ENCODE peak calls at places on chromosomes 2 and 18, in four cellular contexts. A is GM12878, B is H1, Q is HCT116. O is an unnamed sample.

GRCh38 chr2:127197475-127198385 is 22.4 kb downstream of the CYP27C1 start:
- DNase-seq in B (peak; percentile 86), A (peak; percentile 9), Q (peak; percentile 63), O (peak; percentile 82)

GRCh38 chr2:208129804-208130712 is at the start of gene CRYGC:
- DNase-seq in B (no peak), Q (no peak), A (no peak), O (no peak)

GRCh38 chr2:164843346-164843841 is 1.8 kb upstream of the COBLL1 start:
- DNase-seq in Q (no peak), A (no peak), B (no peak), O (no peak)

GRCh38 chr2:184756885-184757284 is 158.6 kb downstream of the ZNF804A start:
- DNase-seq in B (no peak), A (no peak), Q (no peak), O (no peak)

GRCh38 chr2:221198309-221198708 is 373.8 kb downstream of the EPHA4 start:
- DNase-seq in B (no peak), Q (no peak), A (no peak), O (no peak)

GRCh38 chr2:105757361-105757933 is 12.7 kb downstream of the NCK2 start:
- DNase-seq in A (no peak), Q (no peak), B (no peak), O (no peak)

GRCh38 chr2:206584323-206585116 is 57.8 kb upstream of the FAM237A start:
- DNase-seq in B (no peak), Q (no peak), A (no peak), O (peak; percentile 39)

GRCh38 chr2:72051971-72052505 is 95.6 kb downstream of the CYP26B1 start:
- DNase-seq in B (no peak), A (no peak), Q (no peak), O (no peak)

GRCh38 chr2:222290691-222291484 is 7.9 kb downstream of the PAX3 start:
- DNase-seq in A (no peak), B (peak; percentile 86), Q (no peak), O (no peak)

GRCh38 chr2:55009277-55010055 is 40.8 kb downstream of the RTN4 start:
- DNase-seq in A (no peak), B (no peak), Q (no peak), O (no peak)

GRCh38 chr18:59279193-59279592 is 5.9 kb upstream of the RAX start:
- DNase-seq in B (no peak), Q (no peak), A (no peak), O (no peak)

GRCh38 chr2:67899187-67899586 is 163.6 kb downstream of the C1D start:
- DNase-seq in A (no peak), B (no peak), Q (no peak), O (no peak)

GRCh38 chr2:106904242-106904641 is 18.3 kb upstream of the ST6GAL2 start:
- DNase-seq in Q (no peak), B (no peak), A (no peak), O (no peak)

GRCh38 chr2:111972955-111973565 is 74.7 kb downstream of the MERTK start:
- DNase-seq in Q (no peak), A (peak; percentile 3), B (no peak), O (no peak)

GRCh38 chr2:71595549-71595948 is 142.2 kb downstream of the DYSF start:
- DNase-seq in Q (no peak), B (no peak), A (no peak), O (no peak)

GRCh38 chr18:25392199-25392598 is 40.2 kb upstream of the ZNF521 start:
- DNase-seq in A (no peak), B (no peak), Q (no peak), O (no peak)

GRCh38 chr2:61562615-61563014 is 24.5 kb upstream of the XPO1 start:
- DNase-seq in A (no peak), B (no peak), Q (no peak), O (no peak)

GRCh38 chr18:46942646-46943045 is 25.2 kb downstream of the KATNAL2 start:
- DNase-seq in A (no peak), Q (no peak), B (no peak), O (no peak)

GRCh38 chr2:163554864-163555263 is 180.9 kb downstream of the FIGN start:
- DNase-seq in A (no peak), Q (no peak), B (no peak), O (no peak)

GRCh38 chr2:178807227-178808008 is at the start of gene TTN:
- DNase-seq in B (no peak), Q (no peak), A (no peak), O (no peak)

GRCh38 chr2:45173513-45173912 is 164.3 kb upstream of the SIX2 start:
- DNase-seq in B (peak; percentile 10), A (no peak), Q (peak; percentile 59), O (no peak)

GRCh38 chr2:17878222-17879136 is at the start of gene KCNS3:
- DNase-seq in Q (no peak), A (no peak), B (peak; percentile 75), O (peak; percentile 87)

GRCh38 chr18:35268811-35269210 is 21.2 kb downstream of the ZSCAN30 start:
- DNase-seq in B (no peak), A (no peak), Q (no peak), O (no peak)

GRCh38 chr2:144553379-144553778 is 33.5 kb upstream of the ZEB2 start:
- DNase-seq in Q (no peak), A (no peak), B (no peak), O (no peak)

GRCh38 chr2:173355132-173355865 is 627 bp downstream of the CDCA7 start:
- DNase-seq in A (no peak), Q (peak; percentile 28), B (peak; percentile 76), O (peak; percentile 81)

GRCh38 chr2:34570266-34570872 is 971.3 kb upstream of the FAM98A start:
- DNase-seq in Q (no peak), B (no peak), A (no peak), O (no peak)

GRCh38 chr2:142119347-142119746 is 11.5 kb downstream of the LRP1B start:
- DNase-seq in A (no peak), B (no peak), Q (no peak), O (no peak)

GRCh38 chr2:119142822-119143221 is 15.7 kb downstream of the C1QL2 start:
- DNase-seq in B (no peak), A (no peak), Q (no peak), O (no peak)

GRCh38 chr18:45441110-45441842 is 174.0 kb upstream of the SLC14A2 start:
- DNase-seq in A (no peak), Q (no peak), B (no peak), O (no peak)

GRCh38 chr2:39266906-39267434 is 23.2 kb upstream of the CDKL4 start:
- DNase-seq in A (no peak), Q (no peak), B (no peak), O (no peak)

GRCh38 chr2:205903549-205904129 is 182.3 kb downstream of the INO80D start:
- DNase-seq in Q (peak; percentile 51), A (no peak), B (no peak), O (peak; percentile 35)

GRCh38 chr2:239130786-239131325 is 270.0 kb downstream of the HDAC4 start:
- DNase-seq in A (no peak), Q (no peak), B (no peak), O (no peak)

GRCh38 chr2:46663614-46664013 is 184.2 kb downstream of the TMEM247 start:
- DNase-seq in B (no peak), A (no peak), Q (no peak), O (no peak)

GRCh38 chr2:238560234-238560633 is 133.5 kb downstream of the ASB1 start:
- DNase-seq in A (no peak), Q (no peak), B (no peak), O (peak; percentile 19)

GRCh38 chr2:85751627-85752026 is 2.2 kb upstream of the ATOH8 start:
- DNase-seq in B (no peak), A (no peak), Q (no peak), O (no peak)
- TF ChIP-seq EGR1 in B (no peak), A (no peak), Q (no peak), O (no peak)

GRCh38 chr2:226969412-226969811 is 133.6 kb downstream of the RHBDD1 start:
- DNase-seq in Q (no peak), B (no peak), A (no peak), O (no peak)
- TF ChIP-seq EGR1 in Q (no peak), B (no peak), A (no peak), O (no peak)

DNA sequence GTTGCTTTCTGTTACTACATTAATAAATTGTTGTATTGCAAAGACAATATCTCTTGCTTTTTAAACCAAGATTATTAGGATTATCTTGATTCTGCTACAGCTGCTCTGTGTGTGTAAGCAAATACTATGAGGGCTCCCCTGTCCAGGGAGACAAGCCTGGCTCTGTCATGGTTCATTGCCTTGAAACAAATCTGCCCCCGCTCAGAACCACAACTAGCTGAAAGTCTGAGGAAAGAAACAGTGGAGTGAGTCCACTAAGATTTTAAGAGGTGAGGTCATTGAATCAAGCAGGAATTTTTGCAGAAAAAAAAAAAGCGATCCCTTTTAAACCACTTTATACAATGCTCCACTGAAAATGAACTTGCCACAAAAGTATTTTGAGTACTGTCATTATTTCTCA is 30.8 kb upstream of the LRRTM4 start:
- DNase-seq in Q (no peak), A (no peak), B (no peak), O (no peak)
- TF ChIP-seq EGR1 in Q (no peak), A (no peak), B (no peak), O (no peak)

DNA sequence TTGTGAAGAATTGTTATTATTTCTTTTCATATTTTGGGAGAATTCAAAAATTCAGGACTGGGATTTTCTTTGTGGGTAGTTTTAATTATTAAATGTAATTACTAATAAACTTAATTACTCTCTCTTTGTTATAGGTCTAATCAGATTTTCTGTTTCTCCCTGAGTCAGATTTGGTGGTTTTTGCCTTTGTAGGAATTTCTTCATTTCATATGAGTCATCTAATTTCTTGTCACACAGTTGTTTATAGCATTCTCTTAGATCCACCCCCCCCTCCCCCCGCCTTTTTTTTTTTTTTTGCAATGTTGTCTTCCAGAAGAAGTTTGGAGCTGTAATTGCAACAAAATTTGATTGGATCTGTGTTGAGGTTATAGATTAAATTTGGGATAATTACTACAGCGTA is 26.0 kb upstream of the GALR1 start:
- DNase-seq in Q (no peak), B (no peak), A (no peak), O (no peak)
- TF ChIP-seq EGR1 in Q (no peak), B (no peak), A (no peak), O (no peak)

GRCh38 chr18:79556829-79557585 is 122.6 kb upstream of the CTDP1 start:
- DNase-seq in A (no peak), B (no peak), Q (no peak), O (no peak)

GRCh38 chr18:79553696-79554095 is 125.9 kb upstream of the CTDP1 start:
- DNase-seq in Q (no peak), A (no peak), B (no peak), O (no peak)

GRCh38 chr18:79555885-79556284 is 123.7 kb upstream of the CTDP1 start:
- DNase-seq in B (no peak), Q (no peak), A (no peak), O (no peak)

GRCh38 chr18:79554321-79554720 is 125.3 kb upstream of the CTDP1 start:
- DNase-seq in B (no peak), A (no peak), Q (no peak), O (no peak)

DNA sequence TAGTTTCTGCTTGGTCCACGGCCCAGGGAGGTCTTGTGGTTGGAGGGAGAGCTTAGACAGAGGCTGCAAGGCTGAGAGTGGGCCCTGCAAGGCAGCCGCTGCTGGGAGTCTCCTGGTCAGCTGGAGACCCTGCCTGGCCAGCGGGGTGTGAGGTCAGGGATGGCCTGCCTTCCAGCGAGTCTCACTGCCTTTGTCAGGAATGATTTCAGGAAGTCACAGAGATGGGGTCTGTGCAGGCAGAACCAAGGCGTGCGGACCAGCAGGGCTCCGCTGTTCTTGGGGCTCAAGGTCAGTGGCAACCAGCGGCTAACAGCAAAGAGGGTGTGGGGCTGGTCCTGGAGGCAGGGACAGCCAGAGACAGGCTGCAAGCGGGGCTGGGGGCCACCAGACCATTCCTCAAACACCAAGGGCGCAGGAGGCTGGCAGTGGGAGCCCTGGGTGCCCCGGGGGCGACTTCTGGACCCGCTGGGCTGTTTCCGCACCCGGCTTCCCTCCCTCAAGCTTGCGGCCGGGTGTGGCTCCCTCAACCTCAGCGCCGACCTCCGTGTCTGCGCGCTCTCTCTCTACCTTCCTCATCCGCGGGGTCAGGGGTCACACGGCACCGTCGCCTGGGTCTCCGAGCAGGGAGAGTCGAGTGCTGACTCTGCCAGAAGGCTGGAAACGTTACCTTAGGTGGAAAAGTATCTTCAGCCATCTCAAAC is 124.5 kb upstream of the CTDP1 start:
- DNase-seq in A (no peak), Q (no peak), B (no peak), O (no peak)
- TF ChIP-seq EGR1 in A (no peak), Q (no peak), B (no peak), O (no peak)